ENCODE peak calls at places on chromosomes 13 and 19, in four cellular contexts. B is activated CD4-positive, CD25-positive, alpha-beta regulatory T cell treated with anti-CD3 and anti-CD28 coated beads, Interleukin-2, amount 50 U/mL, for 72 hours; L is NCI-H524; T is HEK293T. Z is an unnamed sample.

GRCh38 chr19:33055718-33056117 is 9.0 kb downstream of the RHPN2 start:
- DNase-seq in B (no peak), L (no peak), T (no peak), Z (no peak)

GRCh38 chr19:1904385-1905070 is 671 bp upstream of the ADAT3 start:
- DNase-seq in B (no peak), L (peak), T (no peak), Z (peak)

GRCh38 chr19:41808663-41809566 is 12.5 kb downstream of the CEACAM3 start:
- DNase-seq in B (no peak), L (no peak), T (no peak), Z (no peak)

GRCh38 chr13:112341976-112342735 is 34.0 kb upstream of the SPACA7 start:
- DNase-seq in B (no peak), L (no peak), T (no peak), Z (no peak)

GRCh38 chr19:45470147-45471081 is 2.6 kb downstream of the FOSB start:
- DNase-seq in B (no peak), L (no peak), T (no peak), Z (no peak)

GRCh38 chr13:27183561-27184147 is 12.0 kb upstream of the USP12 start:
- DNase-seq in B (no peak), L (no peak), T (no peak), Z (no peak)

GRCh38 chr19:15623711-15624318 is 8.8 kb downstream of the CYP4F8 start:
- DNase-seq in B (no peak), L (no peak), T (no peak), Z (no peak)

GRCh38 chr19:1230585-1231489 is 7.0 kb downstream of the CBARP start:
- DNase-seq in B (no peak), L (no peak), T (no peak), Z (no peak)

Z was measured in NCI-H2171.